ENCODE peak calls at places on chromosome 10, in five cellular contexts. S is A549, W is IMR-90, L is H1, I is SK-N-SH. X is an unnamed sample.

GRCh38 chr10:15744217-15744865 is 24.6 kb upstream of the ITGA8 start:
- DNase-seq in S (peak; percentile 47), W (peak; percentile 56), L (no peak), I (peak; percentile 37), X (peak; percentile 72)

GRCh38 chr10:4352566-4352961 is 473.4 kb upstream of the AKR1E2 start:
- DNase-seq in S (no peak), W (no peak), L (no peak), I (no peak), X (no peak)

GRCh38 chr10:69863580-69863979 is 61.9 kb downstream of the COL13A1 start:
- DNase-seq in S (no peak), W (peak; percentile 77), L (no peak), I (no peak), X (no peak)

GRCh38 chr10:129057856-129058663 is 409.0 kb upstream of the MGMT start:
- DNase-seq in S (no peak), W (no peak), L (no peak), I (no peak), X (no peak)

GRCh38 chr10:19488592-19489280 is 327.5 kb upstream of the PLXDC2 start:
- DNase-seq in S (no peak), W (no peak), L (peak; percentile 34), I (no peak), X (peak; percentile 83)

GRCh38 chr10:85645097-85645496 is 721.5 kb downstream of the GRID1 start:
- DNase-seq in S (no peak), W (no peak), L (no peak), I (no peak), X (no peak)

GRCh38 chr10:87850742-87851205 is 12.6 kb downstream of the KLLN start:
- DNase-seq in S (peak; percentile 63), W (peak; percentile 70), L (no peak), I (peak; percentile 57), X (peak; percentile 54)

GRCh38 chr10:91883549-91884542 is 25.4 kb downstream of the FGFBP3 start:
- DNase-seq in S (no peak), W (peak; percentile 41), L (no peak), I (no peak), X (peak; percentile 30)

GRCh38 chr10:71077143-71077581 is 135.2 kb upstream of the UNC5B start:
- DNase-seq in S (no peak), W (no peak), L (no peak), I (peak; percentile 41), X (peak; percentile 10)

GRCh38 chr10:107740962-107741690 is 576.6 kb upstream of the SORCS1 start:
- DNase-seq in S (no peak), W (peak; percentile 13), L (no peak), I (no peak), X (no peak)

GRCh38 chr10:108696792-108697477 is 1226.4 kb downstream of the XPNPEP1 start:
- DNase-seq in S (no peak), W (no peak), L (no peak), I (no peak), X (no peak)

GRCh38 chr10:124517931-124518330 is 56.3 kb downstream of the LHPP start:
- DNase-seq in S (no peak), W (no peak), L (no peak), I (no peak), X (no peak)

GRCh38 chr10:86942441-86943315 is 14.7 kb downstream of the MMRN2 start:
- DNase-seq in S (no peak), W (no peak), L (no peak), I (no peak), X (peak; percentile 30)

GRCh38 chr10:69338547-69339450 is 60.5 kb downstream of the HK1 start:
- DNase-seq in S (no peak), W (no peak), L (no peak), I (peak; percentile 6), X (no peak)

GRCh38 chr10:14571866-14572507 is 202.7 kb downstream of the FAM107B start:
- DNase-seq in S (peak; percentile 71), W (peak; percentile 59), L (no peak), I (no peak), X (no peak)

GRCh38 chr10:94370501-94370900 is 7.8 kb upstream of the NOC3L start:
- DNase-seq in S (no peak), W (no peak), L (no peak), I (no peak), X (no peak)

GRCh38 chr10:78959901-78960300 is 108.9 kb upstream of the ZMIZ1 start:
- DNase-seq in S (no peak), W (peak; percentile 36), L (no peak), I (no peak), X (no peak)

GRCh38 chr10:75857896-75858295 is 426.5 kb downstream of the LRMDA start:
- DNase-seq in S (no peak), W (no peak), L (no peak), I (no peak), X (no peak)

GRCh38 chr10:110852255-110852896 is 19.4 kb upstream of the PDCD4 start:
- DNase-seq in S (no peak), W (peak; percentile 12), L (no peak), I (no peak), X (no peak)

GRCh38 chr10:6227346-6227745 is 24.6 kb downstream of the PFKFB3 start:
- DNase-seq in S (no peak), W (no peak), L (no peak), I (peak; percentile 10), X (no peak)

GRCh38 chr10:8113616-8114015 is 59.1 kb downstream of the GATA3 start:
- DNase-seq in S (no peak), W (no peak), L (peak; percentile 33), I (no peak), X (no peak)

GRCh38 chr10:119139464-119140067 is 25.9 kb downstream of the SFXN4 start:
- DNase-seq in S (peak; percentile 51), W (peak; percentile 35), L (peak; percentile 19), I (peak; percentile 62), X (peak; percentile 46)

GRCh38 chr10:132523561-132524442 is 13.8 kb upstream of the INPP5A start:
- DNase-seq in S (no peak), W (no peak), L (no peak), I (peak; percentile 6), X (peak; percentile 4)

GRCh38 chr10:46525177-46525823 is 31.2 kb downstream of the GPRIN2 start:
- DNase-seq in S (peak; percentile 94), W (peak; percentile 89), L (no peak), I (peak; percentile 36), X (peak; percentile 5)

GRCh38 chr10:130470286-130470685 is 334.1 kb downstream of the GLRX3 start:
- DNase-seq in S (no peak), W (no peak), L (no peak), I (no peak), X (no peak)

GRCh38 chr10:110179220-110179619 is 28.2 kb upstream of the MXI1 start:
- DNase-seq in S (no peak), W (no peak), L (no peak), I (no peak), X (no peak)

GRCh38 chr10:43272030-43272429 is 5.2 kb upstream of the RASGEF1A start:
- DNase-seq in S (no peak), W (no peak), L (no peak), I (no peak), X (no peak)

GRCh38 chr10:24207781-24208611 is 942 bp upstream of the KIAA1217 start:
- DNase-seq in S (no peak), W (no peak), L (no peak), I (no peak), X (no peak)

GRCh38 chr10:132448248-132448731 is 51.3 kb downstream of the PWWP2B start:
- DNase-seq in S (peak; percentile 66), W (no peak), L (no peak), I (peak; percentile 86), X (peak; percentile 84)

GRCh38 chr10:100528123-100528884 is 1.4 kb downstream of the NDUFB8 start:
- DNase-seq in S (no peak), W (no peak), L (no peak), I (no peak), X (no peak)

GRCh38 chr10:43204943-43205671 is 61.8 kb downstream of the RASGEF1A start:
- DNase-seq in S (peak; percentile 68), W (peak; percentile 48), L (no peak), I (peak; percentile 84), X (peak; percentile 81)

GRCh38 chr10:47257396-47258120 is 42.4 kb upstream of the GDF10 start:
- DNase-seq in S (no peak), W (peak; percentile 65), L (no peak), I (no peak), X (no peak)

GRCh38 chr10:70193391-70193844 is 23.1 kb upstream of the SAR1A start:
- DNase-seq in S (no peak), W (no peak), L (no peak), I (no peak), X (no peak)

GRCh38 chr10:51436805-51437204 is 262.6 kb downstream of the CSTF2T start:
- DNase-seq in S (no peak), W (no peak), L (no peak), I (no peak), X (no peak)

DNA sequence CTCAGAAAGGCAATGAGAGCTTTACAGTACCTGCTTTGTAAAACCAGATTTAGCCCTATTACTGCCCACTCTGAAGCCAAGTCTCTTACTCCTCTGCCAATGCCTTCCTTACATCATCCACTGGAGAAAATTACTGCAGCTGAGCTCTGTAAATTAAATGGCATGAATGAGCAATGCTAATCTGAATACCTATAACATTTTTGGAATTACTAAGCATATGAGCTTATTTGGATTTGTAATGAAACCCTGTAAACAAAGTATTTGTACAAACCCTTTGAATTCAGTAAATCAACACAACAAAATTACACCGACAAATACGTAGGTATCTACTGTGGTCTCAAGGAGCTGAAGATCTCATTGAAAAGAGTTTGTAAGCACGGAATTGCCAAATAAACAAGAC is 12.1 kb upstream of the CCNY start:
- DNase-seq in S (no peak), W (peak; percentile 72), L (no peak), I (no peak), X (no peak)
- TF ChIP-seq USF2 in S (no peak), W (no peak), L (no peak), I (no peak), X (no peak)

DNA sequence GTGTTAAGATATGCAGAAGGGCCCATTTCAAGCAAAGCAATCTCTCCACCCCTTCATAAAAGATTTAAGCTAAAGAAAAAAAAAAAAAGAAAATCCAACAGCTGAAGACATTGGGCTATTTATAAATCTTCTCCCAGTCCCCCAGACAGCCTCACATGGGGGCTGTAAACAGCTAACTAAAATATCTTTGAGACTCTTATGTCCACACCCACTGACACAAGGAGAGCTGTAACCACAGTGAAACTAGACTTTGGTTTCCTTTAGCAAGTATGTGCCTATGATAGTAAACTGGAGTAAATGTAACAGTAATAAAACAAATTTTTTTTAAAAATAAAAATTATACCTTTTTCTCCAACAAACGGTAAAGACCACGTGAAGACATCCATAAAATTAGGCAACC is 28.6 kb downstream of the PPP3CB start:
- DNase-seq in S (no peak), W (no peak), L (no peak), I (no peak), X (no peak)
- TF ChIP-seq USF2 in S (no peak), W (no peak), L (no peak), I (no peak), X (no peak)

GRCh38 chr10:26697922-26698608 is 564 bp downstream of the PDSS1 start:
- DNase-seq in S (peak; percentile 8), W (no peak), L (no peak), I (peak; percentile 44), X (no peak)
- TF ChIP-seq USF2 in S (no peak), W (no peak), L (no peak), I (no peak), X (no peak)

DNA sequence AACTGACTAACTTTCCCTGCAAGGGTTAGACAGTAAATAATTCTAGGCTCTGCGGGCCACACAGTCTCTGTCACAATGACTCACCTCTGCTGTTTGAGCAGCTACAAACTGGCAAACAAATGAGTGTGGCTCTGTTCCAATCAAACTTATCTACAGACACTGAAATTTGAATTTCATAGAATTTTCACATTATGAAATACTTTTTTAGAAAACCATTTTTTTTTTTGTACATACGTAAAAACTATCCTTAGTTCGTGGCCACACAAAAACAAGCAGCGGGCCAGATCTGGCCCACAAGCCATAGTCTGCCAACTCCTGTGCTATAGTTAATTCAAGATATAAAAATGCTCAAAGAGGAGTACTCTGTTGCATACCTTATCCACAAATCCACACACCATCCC is 32.6 kb downstream of the PIP4K2A start:
- DNase-seq in S (peak; percentile 65), W (peak; percentile 74), L (no peak), I (no peak), X (no peak)
- TF ChIP-seq USF2 in S (no peak), W (no peak), L (no peak), I (no peak), X (no peak)